ENCODE peak calls at places on chromosomes 6 and 20, in five cellular contexts. N is NCI-H524, T is CD14-positive monocyte, G is astrocyte of the spinal cord, D is brain microvascular endothelial cell. Q is an unnamed sample.

GRCh38 chr6:149218915-149219314 is 98.6 kb upstream of the TAB2 start:
- DNase-seq in T (no peak), N (no peak), G (no peak), D (no peak), Q (no peak)

GRCh38 chr6:75467284-75467683 is 26.3 kb downstream of the FILIP1 start:
- DNase-seq in N (no peak), G (no peak), T (no peak), D (no peak), Q (no peak)

GRCh38 chr20:47007826-47008655 is 113.4 kb downstream of the EYA2 start:
- DNase-seq in T (no peak), N (peak), D (no peak), G (no peak), Q (no peak)

GRCh38 chr20:20017852-20018245 is 687 bp downstream of the NAA20 start:
- DNase-seq in D (no peak), G (no peak), N (peak), T (no peak), Q (no peak)

GRCh38 chr6:97316982-97317381 is 34.0 kb upstream of the MMS22L start:
- DNase-seq in N (no peak), D (no peak), T (no peak), G (no peak), Q (no peak)

GRCh38 chr6:147449405-147450161 is 58.9 kb upstream of the SAMD5 start:
- DNase-seq in D (peak), N (no peak), G (no peak), T (no peak), Q (no peak)

GRCh38 chr6:62285612-62286469 is at the start of gene KHDRBS2:
- DNase-seq in T (peak), G (no peak), D (no peak), N (peak), Q (no peak)

GRCh38 chr6:129683606-129684322 is 26.2 kb downstream of the ARHGAP18 start:
- DNase-seq in N (peak), T (peak), D (peak), G (peak), Q (peak)

GRCh38 chr6:1190361-1190760 is 121.5 kb upstream of the FOXQ1 start:
- DNase-seq in N (peak), T (no peak), D (peak), G (peak), Q (no peak)

GRCh38 chr6:142374965-142375733 is 73.3 kb downstream of the ADGRG6 start:
- DNase-seq in G (peak), T (no peak), D (peak), N (no peak), Q (no peak)

GRCh38 chr6:130376921-130377320 is 11.1 kb downstream of the TMEM200A start:
- DNase-seq in D (no peak), N (no peak), T (no peak), G (no peak), Q (no peak)

GRCh38 chr20:61680096-61680495 is 385.6 kb downstream of the TAF4 start:
- DNase-seq in D (no peak), G (no peak), N (no peak), T (no peak), Q (no peak)

GRCh38 chr20:22438926-22439325 is 145.4 kb downstream of the FOXA2 start:
- DNase-seq in N (no peak), D (no peak), T (no peak), G (no peak), Q (no peak)

GRCh38 chr6:7932625-7933024 is 22.0 kb upstream of the TXNDC5 start:
- DNase-seq in T (no peak), D (no peak), N (no peak), G (no peak), Q (no peak)

GRCh38 chr6:38522322-38522721 is 117.4 kb downstream of the BTBD9 start:
- DNase-seq in N (no peak), G (peak), T (no peak), D (peak), Q (no peak)

GRCh38 chr20:58709703-58710039 is 17.1 kb downstream of the NPEPL1 start:
- DNase-seq in T (no peak), G (no peak), N (no peak), D (no peak), Q (no peak)

GRCh38 chr6:113067612-113068262 is 720.6 kb downstream of the RFPL4B start:
- DNase-seq in D (no peak), G (peak), T (no peak), N (no peak), Q (no peak)

GRCh38 chr6:449486-450419 is 58.2 kb downstream of the IRF4 start:
- DNase-seq in D (no peak), G (no peak), T (no peak), N (no peak), Q (no peak)

GRCh38 chr20:47253860-47254259 is 102.6 kb downstream of the ZMYND8 start:
- DNase-seq in G (no peak), D (no peak), N (no peak), T (no peak), Q (no peak)

GRCh38 chr6:71608646-71609045 is 277.7 kb upstream of the RIMS1 start:
- DNase-seq in N (no peak), T (no peak), G (no peak), D (no peak), Q (no peak)

GRCh38 chr6:149020319-149020718 is 273.5 kb downstream of the UST start:
- DNase-seq in T (no peak), N (no peak), D (no peak), G (no peak), Q (no peak)

GRCh38 chr6:147262943-147263342 is 58.7 kb downstream of the STXBP5 start:
- DNase-seq in N (no peak), T (no peak), D (no peak), G (no peak), Q (no peak)

Q was measured in CD4-positive, CD25-positive, alpha-beta regulatory T cell.